ENCODE peak calls at places on chromosome 3, in six cellular contexts. X is heart left ventricle, V is A549, Z is neuronal stem cell, D is AG04450, W is transverse colon. A is an unnamed sample.

GRCh38 chr3:170555329-170555728 is 30.5 kb downstream of the SLC7A14 start:
- DNase-seq in Z (no peak), V (no peak), X (no peak), W (no peak), D (no peak), A (no peak)

GRCh38 chr3:38348903-38349302 is 2.3 kb downstream of the XYLB start:
- DNase-seq in W (no peak), Z (no peak), V (no peak), D (no peak), X (no peak), A (no peak)

GRCh38 chr3:57890874-57891273 is 117.3 kb upstream of the FLNB start:
- DNase-seq in V (no peak), W (no peak), Z (no peak), D (no peak), X (no peak), A (no peak)

GRCh38 chr3:178060406-178060805 is 475.8 kb upstream of the KCNMB2 start:
- DNase-seq in W (no peak), X (no peak), Z (no peak), V (no peak), D (peak; percentile 48), A (no peak)

GRCh38 chr3:12501360-12502020 is 17.2 kb downstream of the TSEN2 start:
- DNase-seq in W (no peak), V (no peak), X (no peak), D (peak; percentile 44), Z (no peak), A (no peak)

GRCh38 chr3:190345027-190345821 is 23.0 kb upstream of the CLDN1 start:
- DNase-seq in V (no peak), D (peak; percentile 85), Z (no peak), X (no peak), W (no peak), A (no peak)

GRCh38 chr3:73442152-73442551 is 182.6 kb downstream of the PDZRN3 start:
- DNase-seq in X (no peak), V (no peak), Z (no peak), W (no peak), D (no peak), A (no peak)

GRCh38 chr3:53137835-53138446 is 7.7 kb upstream of the RFT1 start:
- DNase-seq in D (no peak), V (no peak), Z (no peak), W (no peak), X (no peak), A (no peak)

GRCh38 chr3:94481499-94481898 is 418.6 kb downstream of the NSUN3 start:
- DNase-seq in Z (no peak), V (no peak), W (no peak), X (no peak), D (no peak), A (no peak)

GRCh38 chr3:155282416-155283091 is 10.9 kb downstream of the STRIT1 start:
- DNase-seq in D (no peak), Z (no peak), X (no peak), W (no peak), V (no peak), A (no peak)
- H3K27ac ChIP-seq in D (peak overlapping the region; percentile 52), Z (no peak overlapping the region), X (no peak overlapping the region), W (no peak overlapping the region), V (no peak overlapping the region), A (no peak overlapping the region)

GRCh38 chr3:30510596-30510995 is 95.8 kb upstream of the TGFBR2 start:
- DNase-seq in Z (no peak), V (no peak), X (no peak), W (no peak), D (no peak), A (no peak)
- H3K27ac ChIP-seq in Z (no peak overlapping the region), V (peak overlapping the region; percentile 77), X (no peak overlapping the region), W (no peak overlapping the region), D (no peak overlapping the region), A (no peak overlapping the region)

GRCh38 chr3:160479376-160479775 is 29.8 kb upstream of the TRIM59 start:
- DNase-seq in X (no peak), V (no peak), W (no peak), D (no peak), Z (no peak), A (no peak)

GRCh38 chr3:160478338-160478737 is 28.8 kb upstream of the TRIM59 start:
- DNase-seq in D (peak; percentile 16), X (no peak), W (no peak), Z (no peak), V (no peak), A (no peak)

GRCh38 chr3:160475889-160476288 is 26.3 kb upstream of the TRIM59 start:
- DNase-seq in X (no peak), W (no peak), Z (no peak), D (no peak), V (no peak), A (no peak)

GRCh38 chr3:160475153-160475552 is 25.6 kb upstream of the TRIM59 start:
- DNase-seq in Z (no peak), D (no peak), V (no peak), X (no peak), W (no peak), A (no peak)

GRCh38 chr3:160477750-160478149 is 28.2 kb upstream of the TRIM59 start:
- DNase-seq in W (no peak), Z (no peak), V (no peak), X (no peak), D (no peak), A (no peak)
- H3K27ac ChIP-seq in W (no peak overlapping the region), Z (no peak overlapping the region), V (no peak overlapping the region), X (no peak overlapping the region), D (no peak overlapping the region), A (no peak overlapping the region)

DNA sequence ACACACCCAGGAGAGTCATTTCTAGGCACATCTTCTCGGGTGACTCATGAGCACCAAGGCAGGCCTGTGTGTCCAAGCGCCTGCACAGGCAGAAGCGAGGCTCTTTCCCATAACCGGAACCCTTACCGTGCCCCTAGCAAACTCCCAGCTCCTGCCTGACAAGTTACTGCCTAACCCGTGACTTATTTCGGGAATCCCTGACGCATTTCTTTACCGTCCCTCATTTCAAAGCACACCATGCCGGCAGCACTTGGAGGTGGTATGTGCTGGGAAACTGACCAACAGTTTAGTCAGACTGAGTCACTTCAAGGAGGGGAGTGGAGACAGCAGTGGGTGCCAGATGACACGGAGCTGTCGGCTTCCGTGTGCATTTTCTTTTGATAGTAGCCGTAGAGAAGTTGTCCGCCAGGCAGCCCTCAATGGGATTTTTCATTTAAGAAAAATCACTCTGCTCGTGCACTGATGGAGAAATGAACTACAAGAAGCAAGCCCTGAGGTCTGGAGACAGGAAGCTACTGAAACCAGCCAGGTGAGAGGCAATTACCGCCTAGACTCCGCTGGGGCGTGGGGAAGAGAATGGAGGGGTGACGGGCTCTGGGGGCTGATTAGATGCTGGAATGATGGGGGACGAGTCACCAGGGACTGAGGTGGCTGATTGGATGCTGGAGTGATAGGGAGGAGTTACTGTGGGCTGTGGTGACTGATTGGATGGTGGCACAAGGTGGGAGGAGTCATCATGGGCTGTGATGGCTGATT is 17.2 kb upstream of the HRH1 start:
- DNase-seq in W (peak; percentile 37), X (no peak), Z (no peak), V (peak; percentile 100), D (peak; percentile 100), A (no peak)
- H3K27ac ChIP-seq in W (peak overlapping the region; percentile 78), X (no peak overlapping the region), Z (no peak overlapping the region), V (peak overlapping the region; percentile 80), D (peak overlapping the region; percentile 100), A (no peak overlapping the region)

A was measured in substantia nigra.